ENCODE peak calls at places on chromosomes 12 and 14, in six cellular contexts. W, J, V, X, Y and N are unnamed samples.

GRCh38 chr14:77524536-77524935 is 25.9 kb upstream of the ISM2 start:
- DNase-seq in W (no peak), J (no peak), V (no peak), X (no peak), Y (no peak), N (no peak)

GRCh38 chr14:81565441-81566290 is 32.0 kb upstream of the SEL1L start:
- DNase-seq in W (no peak), J (no peak), V (no peak), X (no peak), Y (peak), N (peak)

GRCh38 chr14:31889297-31889696 is 187.8 kb upstream of the ARHGAP5 start:
- DNase-seq in W (no peak), J (no peak), V (no peak), X (no peak), Y (no peak), N (no peak)

GRCh38 chr12:76878045-76878898 is 547 bp downstream of the CSRP2 start:
- DNase-seq in W (no peak), J (peak), V (no peak), X (no peak), Y (peak), N (no peak)

GRCh38 chr12:121894633-121895032 is 6.0 kb downstream of the PSMD9 start:
- DNase-seq in W (peak), J (no peak), V (no peak), X (no peak), Y (peak), N (peak)

GRCh38 chr14:68373847-68374582 is 418.9 kb downstream of the ZFP36L1 start:
- DNase-seq in W (no peak), J (no peak), V (no peak), X (no peak), Y (peak), N (no peak)

GRCh38 chr14:87613856-87614255 is 379.1 kb downstream of the GALC start:
- DNase-seq in W (no peak), J (no peak), V (no peak), X (no peak), Y (no peak), N (no peak)

GRCh38 chr14:36452850-36453249 is 67.2 kb downstream of the NKX2-1 start:
- DNase-seq in W (no peak), J (no peak), V (no peak), X (no peak), Y (no peak), N (no peak)

GRCh38 chr14:21642683-21643082 is 7.9 kb upstream of the OR10G2 start:
- DNase-seq in W (no peak), J (no peak), V (no peak), X (no peak), Y (no peak), N (no peak)

GRCh38 chr14:65962952-65963351 is 523.2 kb upstream of the CCDC196 start:
- DNase-seq in W (no peak), J (no peak), V (no peak), X (no peak), Y (no peak), N (no peak)

GRCh38 chr14:101025656-101026055 is 122.1 kb upstream of the RTL1 start:
- DNase-seq in W (no peak), J (peak), V (peak), X (no peak), Y (no peak), N (no peak)

GRCh38 chr12:16037533-16037932 is 126.4 kb downstream of the DERA start:
- DNase-seq in W (no peak), J (no peak), V (no peak), X (no peak), Y (no peak), N (no peak)

GRCh38 chr12:113413488-113413939 is 8.7 kb upstream of the SDSL start:
- DNase-seq in W (peak), J (no peak), V (no peak), X (peak), Y (no peak), N (peak)

GRCh38 chr14:103545219-103545914 is 16.4 kb downstream of the TRMT61A start:
- DNase-seq in W (no peak), J (peak), V (peak), X (no peak), Y (no peak), N (no peak)

GRCh38 chr14:103543140-103543539 is 14.1 kb downstream of the TRMT61A start:
- DNase-seq in W (no peak), J (peak), V (peak), X (no peak), Y (no peak), N (no peak)

GRCh38 chr14:103545915-103546650 is 16.4 kb downstream of the BAG5 start:
- DNase-seq in W (no peak), J (peak), V (peak), X (no peak), Y (no peak), N (no peak)

GRCh38 chr14:103543721-103544626 is 15.0 kb downstream of the TRMT61A start:
- DNase-seq in W (no peak), J (peak), V (peak), X (peak), Y (no peak), N (no peak)

DNA sequence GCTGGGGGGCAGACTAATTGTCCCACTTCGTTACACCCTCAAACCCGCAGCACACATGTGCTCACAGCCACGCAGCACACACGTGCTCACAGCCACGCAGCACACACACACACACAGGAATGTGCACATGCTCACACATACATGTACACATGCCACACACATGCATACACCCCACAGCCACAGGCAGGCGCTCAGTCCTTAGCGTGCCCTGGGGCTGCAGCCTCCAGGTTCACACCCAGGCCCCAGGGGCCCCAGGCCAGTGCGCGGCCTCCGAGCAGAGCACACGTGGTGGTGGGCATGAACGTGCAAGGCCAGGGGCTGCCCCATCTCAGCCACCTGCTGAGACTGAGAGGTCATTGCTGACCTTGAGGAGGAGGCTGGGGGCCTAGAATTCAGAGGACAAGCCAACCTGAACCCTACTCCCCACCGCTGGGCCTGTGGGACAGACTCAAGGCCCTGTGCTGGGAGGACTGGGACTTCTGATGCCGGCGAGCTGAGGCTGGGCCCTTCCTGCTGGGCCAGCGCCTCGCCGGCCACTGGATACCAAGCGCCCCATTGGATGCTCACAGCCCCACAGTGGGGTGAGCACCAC is 15.7 kb downstream of the TRMT61A start:
- DNase-seq in W (no peak), J (peak), V (peak), X (no peak), Y (no peak), N (no peak)
- H3K27ac ChIP-seq in W (no peak), J (no peak), V (no peak), X (peak), Y (no peak), N (no peak)

GRCh38 chr14:105420141-105420975 is 731 bp downstream of the MTA1 start:
- DNase-seq in W (no peak), J (peak), V (peak), X (no peak), Y (peak), N (no peak)
- H3K4me3 ChIP-seq in W (peak), J (peak), V (peak), X (peak), Y (peak), N (peak)

DNA sequence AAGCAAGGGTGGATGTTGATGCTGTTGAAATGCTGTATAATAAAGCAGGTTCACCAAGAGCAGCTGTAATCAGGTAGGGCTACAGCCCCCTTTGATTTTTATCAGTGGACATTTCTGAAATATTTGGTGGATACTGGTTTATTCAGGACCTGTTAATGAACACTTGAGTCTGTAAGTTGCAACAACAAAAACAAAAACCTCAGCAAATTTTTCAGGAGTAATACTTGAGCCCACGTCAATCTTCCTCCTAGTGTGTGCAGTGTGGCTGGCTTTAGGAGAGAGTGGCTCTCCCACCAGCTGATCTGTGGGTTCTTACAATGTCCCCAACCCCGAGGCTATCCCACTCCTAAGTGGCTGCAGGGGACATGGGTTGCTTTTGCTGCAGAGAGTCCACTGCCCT is 347.8 kb downstream of the GLT1D1 start:
- DNase-seq in W (no peak), J (no peak), V (no peak), X (no peak), Y (no peak), N (no peak)
- H3K27ac ChIP-seq in W (no peak), J (no peak), V (no peak), X (no peak), Y (no peak), N (no peak)

GRCh38 chr14:34554540-34555250 is 15.2 kb upstream of the EAPP start:
- DNase-seq in W (peak), J (no peak), V (no peak), X (peak), Y (peak), N (no peak)
- H3K4me3 ChIP-seq in W (no peak), J (no peak), V (no peak), X (no peak), Y (peak), N (no peak)

DNA sequence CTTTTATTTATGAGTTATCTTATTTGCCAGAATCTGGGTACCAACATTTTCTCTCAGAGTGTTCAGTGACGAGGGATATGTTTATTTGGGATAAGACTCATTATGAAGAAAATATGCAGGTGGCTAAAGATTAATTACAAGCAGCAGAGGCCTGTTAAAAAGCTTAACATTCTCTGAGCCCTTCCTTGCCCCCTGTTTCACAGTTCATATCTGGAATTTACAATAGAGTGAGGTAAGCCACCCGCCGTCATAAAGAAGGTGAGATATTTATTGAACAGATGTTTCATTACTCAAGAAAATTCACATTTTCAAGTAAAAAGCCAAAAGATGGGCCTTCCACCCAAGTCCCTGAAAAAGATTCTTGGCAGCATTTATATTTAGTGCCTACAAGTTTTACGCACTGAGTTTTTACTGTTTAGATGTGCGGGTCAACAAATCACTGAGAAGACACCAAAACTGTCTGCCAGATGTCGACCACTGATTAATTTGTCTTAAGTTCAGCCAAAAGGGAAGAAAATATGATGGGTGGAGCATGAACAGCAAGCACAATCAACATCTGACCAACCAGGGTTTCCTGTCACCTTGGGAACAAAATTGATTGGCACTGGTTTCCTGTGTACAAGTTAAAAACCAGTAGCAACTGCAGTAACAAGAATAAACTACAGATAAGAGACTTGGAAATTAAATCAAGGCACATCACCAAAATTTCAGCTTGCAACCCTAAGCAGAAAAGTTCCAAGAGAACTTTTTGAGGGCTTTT is 85.5 kb upstream of the PTPRB start:
- DNase-seq in W (no peak), J (no peak), V (no peak), X (no peak), Y (no peak), N (peak)
- H3K27ac ChIP-seq in W (no peak), J (peak), V (peak), X (no peak), Y (no peak), N (no peak)

GRCh38 chr12:1497161-1497560 is 97.2 kb downstream of the FBXL14 start:
- DNase-seq in W (no peak), J (no peak), V (no peak), X (no peak), Y (no peak), N (no peak)

GRCh38 chr12:1498199-1498740 is 96.1 kb downstream of the FBXL14 start:
- DNase-seq in W (no peak), J (no peak), V (no peak), X (no peak), Y (no peak), N (no peak)

GRCh38 chr12:1493781-1494180 is 100.6 kb downstream of the FBXL14 start:
- DNase-seq in W (no peak), J (no peak), V (no peak), X (no peak), Y (no peak), N (no peak)

GRCh38 chr12:1494856-1495255 is 99.5 kb downstream of the FBXL14 start:
- DNase-seq in W (no peak), J (no peak), V (no peak), X (no peak), Y (no peak), N (no peak)

DNA sequence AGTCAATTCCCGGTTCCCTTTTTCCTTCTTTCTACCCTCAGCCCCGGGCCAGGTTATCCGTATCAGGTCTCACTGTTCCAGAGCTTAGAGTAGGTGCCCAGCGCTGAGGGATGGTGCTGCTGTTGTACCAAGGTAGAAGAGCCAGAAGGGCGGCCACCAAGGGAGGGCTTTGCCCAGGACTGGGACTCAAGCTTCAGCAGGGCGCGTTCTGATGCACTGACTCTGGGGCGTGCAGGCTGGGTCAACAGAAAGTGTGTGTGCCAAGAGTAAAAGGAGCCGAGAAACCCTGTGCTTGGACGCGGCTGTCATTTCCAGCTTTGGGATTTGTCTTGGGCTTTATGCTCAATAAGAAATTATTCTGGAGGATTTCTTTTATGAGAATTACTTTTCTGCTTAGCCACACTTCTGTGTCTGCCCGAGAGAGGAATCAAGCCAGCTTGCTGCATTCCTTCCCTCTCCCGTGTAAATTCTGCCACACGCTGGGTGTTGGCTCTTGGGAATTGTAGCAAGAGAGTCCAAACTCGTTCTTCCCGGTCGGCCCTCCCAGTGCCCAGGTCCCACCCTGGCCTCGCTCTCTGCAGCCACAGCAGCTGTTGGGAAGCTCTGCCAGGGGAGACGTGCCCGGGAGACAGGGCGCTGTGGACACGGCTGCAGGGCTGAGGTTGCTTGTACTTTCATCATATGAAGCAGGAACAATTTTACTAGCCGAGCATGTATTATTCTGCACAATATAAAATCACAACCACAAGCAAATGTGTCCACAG is 98.0 kb downstream of the FBXL14 start:
- DNase-seq in W (peak), J (peak), V (no peak), X (no peak), Y (no peak), N (no peak)
- H3K4me3 ChIP-seq in W (no peak), J (no peak), V (no peak), X (peak), Y (no peak), N (no peak)

DNA sequence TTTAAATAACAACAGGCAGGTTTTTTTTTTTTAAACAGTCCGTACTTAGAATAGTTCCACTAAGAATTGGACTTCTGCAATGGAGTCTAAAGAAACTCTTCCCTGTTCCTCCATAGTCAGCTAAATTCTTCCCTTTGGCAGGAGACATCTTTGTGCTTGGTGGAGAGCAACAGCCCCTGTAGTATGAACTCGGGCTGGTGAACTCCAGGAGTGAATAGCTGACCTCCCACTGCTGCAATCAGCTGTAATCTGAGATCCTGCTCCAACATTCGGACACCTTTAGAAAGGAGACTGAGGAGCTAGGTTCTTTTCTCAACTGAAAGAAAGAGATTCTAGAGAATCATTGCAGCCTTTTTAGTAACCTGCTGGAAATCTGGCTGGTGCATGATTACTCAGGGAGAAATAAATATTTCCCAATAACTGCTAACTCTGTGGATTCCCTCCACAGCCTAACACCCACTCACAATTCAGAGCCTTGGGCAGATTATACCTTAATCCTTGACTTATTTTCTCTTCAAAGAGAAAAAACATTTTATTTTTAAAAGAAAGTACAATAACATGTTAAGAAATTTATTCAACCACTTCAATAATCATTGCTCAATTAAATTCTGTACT is 25.6 kb upstream of the DBX2 start:
- DNase-seq in W (no peak), J (no peak), V (no peak), X (no peak), Y (no peak), N (no peak)
- H3K27ac ChIP-seq in W (no peak), J (no peak), V (no peak), X (no peak), Y (no peak), N (no peak)

DNA sequence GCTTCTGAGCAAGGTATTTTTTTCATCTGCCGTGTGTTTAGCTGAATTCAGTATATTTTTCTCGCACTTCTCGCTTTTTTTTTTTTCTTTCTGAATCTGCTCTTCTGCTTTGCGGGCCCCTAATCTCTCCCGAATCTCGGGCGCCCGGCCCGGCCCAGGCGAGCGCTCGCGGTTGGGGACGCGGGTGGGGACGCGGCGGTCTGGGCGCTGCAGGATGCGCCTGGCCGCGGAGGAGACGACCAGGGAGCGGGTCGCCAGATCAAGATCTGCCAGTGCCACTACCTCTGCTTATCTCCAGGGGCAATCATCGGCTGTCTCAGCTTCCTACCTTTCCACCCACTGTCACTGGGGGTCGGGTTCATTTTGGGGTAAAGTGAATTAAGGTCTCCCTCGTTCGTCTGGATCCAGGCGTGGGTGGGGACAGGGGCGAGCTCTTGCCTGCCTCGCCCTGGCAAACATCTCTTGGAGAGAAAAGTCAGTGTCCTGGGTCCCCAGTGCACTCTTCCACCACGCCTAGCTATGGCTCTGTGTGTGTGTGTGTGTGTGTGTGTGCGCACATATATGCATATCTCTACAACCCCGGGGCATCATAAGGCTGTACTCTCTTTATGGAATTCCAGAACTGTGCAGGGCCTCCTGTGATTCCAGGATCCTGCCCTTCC is 422.3 kb downstream of the VRK1 start:
- DNase-seq in W (no peak), J (no peak), V (no peak), X (no peak), Y (no peak), N (no peak)
- H3K4me3 ChIP-seq in W (no peak), J (peak), V (peak), X (peak), Y (no peak), N (peak)